ENCODE peak calls at places on chromosome X, in six cellular contexts. V is stimulated activated CD4-positive, alpha-beta T cell treated with anti-CD3 and anti-CD28 coated beads, TNF-alpha, amount 100 ng/mL, for 4 hours; T is lung microvascular endothelial cell; O is spleen; F is activated CD4-positive, alpha-beta T cell treated with anti-CD3 and anti-CD28 coated beads, Interleukin-2, amount 10 ng/mL, durations not matched to agents 7 days and 5 days; Q is pulmonary artery endothelial cell. D is an unnamed sample.

GRCh38 chrX:112630187-112630586 is 49.6 kb downstream of the LHFPL1 start:
- DNase-seq in V (no peak), T (no peak), O (no peak), F (no peak), Q (no peak), D (no peak)

GRCh38 chrX:8743126-8743732 is 11.3 kb upstream of the ANOS1 start:
- DNase-seq in V (peak), T (peak), O (peak), F (peak), Q (no peak), D (peak)

GRCh38 chrX:129959493-129959832 is 23.0 kb upstream of the BCORL1 start:
- DNase-seq in V (no peak), T (no peak), O (no peak), F (no peak), Q (no peak), D (no peak)

GRCh38 chrX:150361070-150361776 is 1.9 kb upstream of the MAMLD1 start:
- DNase-seq in V (no peak), T (no peak), O (peak), F (peak), Q (no peak), D (no peak)

GRCh38 chrX:71652405-71652804 is 14.9 kb upstream of the LOC101059915 start:
- DNase-seq in V (no peak), T (peak), O (no peak), F (peak), Q (peak), D (peak)

GRCh38 chrX:10169180-10169579 is 12.4 kb downstream of the CLCN4 start:
- DNase-seq in V (no peak), T (no peak), O (no peak), F (no peak), Q (no peak), D (no peak)

GRCh38 chrX:70033348-70033747 is 16.4 kb downstream of the AWAT2 start:
- DNase-seq in V (no peak), T (peak), O (peak), F (peak), Q (no peak), D (no peak)

GRCh38 chrX:74613350-74614192 is 853 bp downstream of the RLIM start:
- DNase-seq in V (peak), T (peak), O (no peak), F (no peak), Q (no peak), D (peak)

GRCh38 chrX:98501441-98501840 is 1617.7 kb downstream of the RPA4 start:
- DNase-seq in V (no peak), T (no peak), O (no peak), F (no peak), Q (no peak), D (no peak)

GRCh38 chrX:50615570-50616158 is 145.0 kb upstream of the DGKK start:
- DNase-seq in V (no peak), T (no peak), O (no peak), F (no peak), Q (no peak), D (no peak)

GRCh38 chrX:3592184-3592583 is 121.3 kb downstream of the PRKX start:
- DNase-seq in V (no peak), T (no peak), O (no peak), F (no peak), Q (no peak), D (no peak)

D was measured in CD4-positive, CD25-positive, alpha-beta regulatory T cell.